ENCODE peak calls at places on chromosomes 5 and 9, in five cellular contexts. W, D, N, H and O are unnamed samples.

GRCh38 chr5:88248743-88249540 is 19.7 kb downstream of the TMEM161B start:
- DNase-seq in W (no peak), D (no peak), N (no peak), H (no peak), O (no peak)

GRCh38 chr5:150637245-150638052 is 3.0 kb upstream of the SYNPO start:
- DNase-seq in W (peak), D (no peak), N (peak), H (peak), O (no peak)

GRCh38 chr5:103228056-103228455 is 30.5 kb upstream of the MACIR start:
- DNase-seq in W (no peak), D (no peak), N (no peak), H (peak), O (no peak)

GRCh38 chr9:129439242-129439641 is 181.7 kb downstream of the C9orf50 start:
- DNase-seq in W (no peak), D (no peak), N (no peak), H (no peak), O (no peak)

GRCh38 chr5:15365040-15365439 is 134.9 kb upstream of the FBXL7 start:
- DNase-seq in W (no peak), D (no peak), N (no peak), H (peak), O (no peak)

GRCh38 chr9:131773911-131774379 is 34.1 kb upstream of the RAPGEF1 start:
- DNase-seq in W (peak), D (peak), N (peak), H (peak), O (peak)

GRCh38 chr5:41707853-41708603 is 162.2 kb downstream of the OXCT1 start:
- DNase-seq in W (peak), D (no peak), N (peak), H (peak), O (no peak)

GRCh38 chr9:16290169-16290568 is 580.3 kb downstream of the BNC2 start:
- DNase-seq in W (peak), D (no peak), N (no peak), H (no peak), O (no peak)

GRCh38 chr5:63743096-63743798 is 219.0 kb downstream of the HTR1A start:
- DNase-seq in W (no peak), D (no peak), N (no peak), H (no peak), O (no peak)

GRCh38 chr9:131045300-131046092 is 36.5 kb downstream of the LAMC3 start:
- DNase-seq in W (no peak), D (no peak), N (no peak), H (no peak), O (no peak)

GRCh38 chr9:124594215-124594614 is 87.0 kb upstream of the NR5A1 start:
- DNase-seq in W (no peak), D (no peak), N (no peak), H (no peak), O (no peak)

GRCh38 chr5:93572101-93572772 is 8.8 kb downstream of the NR2F1-AS1 start:
- DNase-seq in W (peak), D (peak), N (no peak), H (no peak), O (no peak)

GRCh38 chr5:45696206-45696836 is at the start of gene HCN1:
- DNase-seq in W (peak), D (peak), N (peak), H (peak), O (peak)
- TF ChIP-seq CTCF in W (peak), D (peak), N (peak), H (peak), O (peak)

GRCh38 chr9:110256142-110256391 is 240 bp downstream of the TXN start:
- DNase-seq in W (no peak), D (no peak), N (no peak), H (no peak), O (no peak)
- TF ChIP-seq CTCF in W (no peak), D (no peak), N (no peak), H (no peak), O (no peak)

DNA sequence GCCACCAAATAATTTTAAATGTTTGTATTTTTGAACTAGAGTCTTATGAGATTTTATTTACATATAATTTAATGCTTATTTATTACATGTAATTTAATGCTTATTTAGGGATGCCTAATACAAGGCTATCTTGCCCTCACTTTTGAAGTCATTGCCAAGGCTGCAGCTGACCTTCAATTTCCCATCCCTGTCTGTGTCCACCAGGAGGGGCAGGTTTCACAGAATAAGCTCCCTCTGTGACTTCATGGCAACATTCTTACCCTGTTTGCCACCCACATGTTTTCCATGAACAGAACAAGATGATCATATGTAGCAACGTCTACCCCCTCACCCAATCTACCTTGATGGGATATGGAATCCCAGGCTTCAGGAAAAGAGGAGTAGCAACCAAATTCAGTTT is 27.0 kb downstream of the C5 start:
- DNase-seq in W (no peak), D (no peak), N (no peak), H (peak), O (no peak)
- TF ChIP-seq CTCF in W (no peak), D (no peak), N (peak), H (peak), O (peak)

DNA sequence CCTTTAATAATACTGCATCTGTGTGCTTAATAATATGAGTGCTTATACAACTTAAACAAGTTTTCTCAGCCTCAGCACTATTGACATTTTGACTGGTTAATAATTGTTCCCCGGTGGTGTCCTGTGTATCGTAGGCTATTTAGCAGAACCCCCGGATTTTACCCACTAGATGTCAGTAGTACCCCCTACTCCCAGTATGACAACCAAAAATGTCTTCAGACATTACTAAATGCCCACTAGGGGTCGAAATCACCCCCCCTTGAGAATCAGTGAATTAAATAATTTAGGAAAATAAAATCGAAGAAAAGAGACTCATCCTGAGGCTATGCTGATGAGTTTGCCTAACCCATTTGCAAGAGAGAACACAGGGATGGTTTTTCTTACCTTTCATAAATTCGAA is 166.3 kb downstream of the ATP10B start:
- DNase-seq in W (peak), D (no peak), N (no peak), H (no peak), O (no peak)
- TF ChIP-seq CTCF in W (peak), D (no peak), N (no peak), H (no peak), O (peak)

GRCh38 chr5:81542242-81542641 is 148.3 kb upstream of the ACOT12 start:
- DNase-seq in W (no peak), D (no peak), N (no peak), H (no peak), O (no peak)

GRCh38 chr5:81549123-81549522 is 155.2 kb upstream of the ACOT12 start:
- DNase-seq in W (no peak), D (no peak), N (no peak), H (no peak), O (no peak)

GRCh38 chr5:81544351-81545001 is 150.5 kb upstream of the ACOT12 start:
- DNase-seq in W (no peak), D (no peak), N (no peak), H (peak), O (no peak)

DNA sequence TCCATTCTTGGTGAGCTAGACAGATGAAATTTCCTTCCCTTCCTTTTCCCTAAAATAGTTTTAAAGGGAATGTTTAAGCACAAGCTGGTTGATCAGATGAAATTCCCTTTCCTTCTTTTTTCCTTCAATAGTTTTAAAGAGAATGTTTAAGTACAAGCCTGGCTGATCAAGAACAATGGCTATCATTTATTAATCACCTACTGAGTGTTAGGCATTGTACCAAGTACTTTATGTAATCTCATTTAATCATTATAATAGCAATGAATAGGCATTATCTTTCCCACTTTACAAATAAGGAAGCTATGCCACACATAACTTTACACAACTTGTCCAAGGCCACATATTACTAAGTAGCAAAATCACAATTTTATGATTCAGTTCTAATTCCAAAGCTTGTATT is 152.0 kb upstream of the ACOT12 start:
- DNase-seq in W (no peak), D (no peak), N (no peak), H (no peak), O (no peak)
- TF ChIP-seq CTCF in W (no peak), D (no peak), N (no peak), H (no peak), O (no peak)

GRCh38 chr5:174724484-174725260 is at the start of gene MSX2:
- DNase-seq in W (peak), D (peak), N (peak), H (peak), O (peak)

GRCh38 chr5:174723315-174723978 is 935 bp upstream of the MSX2 start:
- DNase-seq in W (no peak), D (no peak), N (no peak), H (no peak), O (no peak)

GRCh38 chr5:174725261-174725990 is 1.0 kb downstream of the MSX2 start:
- DNase-seq in W (no peak), D (no peak), N (no peak), H (no peak), O (no peak)

GRCh38 chr5:174722500-174722899 is 1.9 kb upstream of the MSX2 start:
- DNase-seq in W (no peak), D (no peak), N (no peak), H (no peak), O (no peak)

DNA sequence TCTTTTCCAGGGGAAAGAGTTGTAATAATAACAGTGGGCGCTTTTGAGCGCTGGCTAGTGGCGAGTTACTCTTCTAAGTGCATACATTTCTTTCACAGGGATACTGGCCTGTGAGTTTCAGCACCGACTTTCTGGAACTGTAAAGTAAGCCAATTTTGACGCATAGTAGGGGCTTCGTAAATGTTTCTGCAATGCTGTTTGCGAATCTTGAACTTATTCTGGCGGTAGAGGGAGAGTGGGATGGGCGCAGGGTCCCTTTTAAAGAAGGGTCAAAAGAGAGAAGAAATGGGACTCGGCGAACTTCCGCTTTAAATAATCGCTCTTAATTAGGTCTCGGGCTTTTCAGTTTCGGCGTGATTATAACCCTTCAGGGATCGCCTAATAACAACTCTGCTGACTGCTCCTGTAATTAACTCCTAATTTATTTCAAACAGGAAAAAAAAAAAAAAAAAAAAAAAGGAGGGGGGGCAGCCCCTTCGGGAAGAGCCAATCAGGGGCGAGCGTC is 351 bp upstream of the MSX2 start:
- DNase-seq in W (peak), D (no peak), N (no peak), H (no peak), O (peak)
- TF ChIP-seq CTCF in W (no peak), D (no peak), N (no peak), H (no peak), O (no peak)

DNA sequence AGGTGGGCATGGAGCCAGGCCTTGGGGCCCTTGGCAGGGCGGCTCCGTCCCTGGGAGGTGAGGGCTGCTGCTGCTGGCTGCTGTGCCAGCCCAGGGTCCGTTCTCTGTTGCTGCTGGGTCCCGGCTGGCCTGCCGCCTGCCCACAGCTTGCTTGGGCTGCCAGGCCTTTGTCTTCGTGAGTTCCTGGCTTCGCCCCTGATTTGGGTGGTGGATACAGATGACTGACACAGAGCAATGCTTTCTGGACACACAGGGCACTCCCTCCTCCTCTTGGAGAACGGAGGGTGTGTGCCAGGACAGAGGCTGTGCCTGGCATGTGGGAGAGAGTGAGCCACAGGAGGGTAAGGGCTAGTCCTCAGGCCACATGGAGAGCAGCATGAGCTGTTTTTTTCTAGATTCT is 166.1 kb downstream of the MACROH2A1 start:
- DNase-seq in W (no peak), D (no peak), N (no peak), H (no peak), O (peak)
- TF ChIP-seq CTCF in W (no peak), D (no peak), N (no peak), H (no peak), O (no peak)

GRCh38 chr9:118222375-118222774 is 518.2 kb downstream of the TLR4 start:
- DNase-seq in W (peak), D (no peak), N (no peak), H (no peak), O (no peak)
- TF ChIP-seq CTCF in W (peak), D (no peak), N (no peak), H (no peak), O (no peak)

DNA sequence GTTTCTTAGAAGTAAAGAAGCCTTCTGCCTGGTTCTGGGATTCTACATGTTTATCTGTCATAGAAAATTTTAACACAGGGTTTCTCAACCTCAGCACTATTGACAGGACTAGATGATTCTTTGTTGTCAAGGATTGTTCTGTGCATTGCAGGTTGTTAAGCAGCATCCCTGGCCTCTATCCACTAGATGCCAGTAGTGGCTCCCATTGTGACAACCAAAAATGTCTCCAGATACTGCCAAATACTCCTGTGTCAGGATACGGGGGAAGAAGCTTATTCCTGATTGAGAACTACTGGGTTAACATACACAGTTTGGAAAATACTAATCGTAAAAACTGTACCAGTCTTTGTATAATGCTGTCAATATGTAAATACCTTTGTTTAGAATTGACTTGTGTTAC is 167.1 kb downstream of the NIPBL start:
- DNase-seq in W (peak), D (no peak), N (no peak), H (no peak), O (no peak)
- TF ChIP-seq CTCF in W (peak), D (no peak), N (peak), H (no peak), O (no peak)

DNA sequence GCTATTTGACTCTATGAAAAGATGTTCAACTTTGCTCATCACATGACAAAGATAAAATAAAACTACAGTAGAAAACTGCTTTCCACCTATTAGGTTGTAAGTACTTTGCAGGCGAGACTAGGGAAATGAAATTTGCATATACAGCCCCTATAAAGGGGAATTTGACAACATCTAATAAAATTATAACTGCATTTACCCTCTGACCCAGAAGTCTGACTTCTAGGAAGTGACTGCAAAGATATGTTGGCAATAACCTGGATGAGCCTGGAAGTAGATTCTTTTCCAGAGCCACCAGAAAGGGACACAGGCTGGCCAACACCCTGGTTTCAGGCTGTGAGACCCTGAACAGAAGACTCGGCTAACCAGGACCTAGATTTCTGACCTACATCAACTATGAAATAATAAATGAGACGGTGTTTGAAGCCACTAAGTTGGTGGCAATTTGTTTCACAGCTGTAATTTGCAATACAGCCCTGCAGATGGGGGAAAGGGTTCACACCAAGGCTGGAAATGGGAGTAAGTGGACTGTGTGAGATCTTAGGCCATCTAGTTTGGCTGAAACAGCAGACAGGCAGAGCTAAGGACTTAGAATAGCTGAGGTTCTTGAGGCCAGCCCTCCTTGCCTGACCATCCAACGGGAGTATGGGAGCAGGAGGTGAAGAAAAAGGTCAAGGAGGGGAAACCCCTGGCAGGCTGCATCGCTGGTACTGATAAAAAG is 106.6 kb downstream of the SIL1 start:
- DNase-seq in W (no peak), D (no peak), N (no peak), H (peak), O (no peak)
- TF ChIP-seq CTCF in W (peak), D (peak), N (no peak), H (peak), O (peak)